ENCODE peak calls at places on chromosomes 11 and 22, in six cellular contexts. W is GM23338, Z is K562, N is WTC11, C is HepG2, U is H1. R is an unnamed sample.

GRCh38 chr22:41403532-41404318 is 22.0 kb downstream of the TEF start:
- DNase-seq in Z (peak; percentile 87), W (peak; percentile 95), C (peak; percentile 76), N (peak; percentile 88), U (peak; percentile 66), R (peak; percentile 58)

GRCh38 chr11:13415201-13415600 is 47.8 kb downstream of the BTBD10 start:
- DNase-seq in N (no peak), U (no peak), W (no peak), C (no peak), Z (no peak), R (no peak)

GRCh38 chr11:30360741-30361140 is 37.8 kb downstream of the ARL14EP start:
- DNase-seq in N (no peak), W (no peak), Z (no peak), C (no peak), U (no peak), R (no peak)

GRCh38 chr11:85132839-85133238 is 494.3 kb downstream of the DLG2 start:
- DNase-seq in C (no peak), U (no peak), Z (no peak), W (peak; percentile 48), N (peak; percentile 23), R (no peak)

GRCh38 chr11:27213232-27213660 is 149.8 kb downstream of the CCDC34 start:
- DNase-seq in C (no peak), N (no peak), Z (no peak), U (no peak), W (no peak), R (peak; percentile 17)

GRCh38 chr11:93579187-93579773 is 36.1 kb upstream of the SMCO4 start:
- DNase-seq in Z (no peak), C (no peak), N (no peak), W (no peak), U (no peak), R (no peak)

GRCh38 chr11:126124284-126124683 is 61.6 kb upstream of the CDON start:
- DNase-seq in N (no peak), Z (no peak), W (no peak), U (no peak), C (no peak), R (no peak)

GRCh38 chr22:39514373-39514973 is 5.9 kb upstream of the ATF4 start:
- DNase-seq in Z (no peak), W (peak; percentile 81), C (no peak), U (no peak), N (peak; percentile 73), R (no peak)

GRCh38 chr11:78069465-78069864 is 5.8 kb downstream of the THRSP start:
- DNase-seq in C (no peak), U (no peak), N (no peak), Z (no peak), W (no peak), R (no peak)

GRCh38 chr11:92269021-92269420 is 44.4 kb downstream of the FAT3 start:
- DNase-seq in C (peak; percentile 4), U (peak; percentile 9), N (no peak), W (peak; percentile 62), Z (no peak), R (no peak)

GRCh38 chr11:133162228-133162627 is 370.1 kb downstream of the OPCML start:
- DNase-seq in N (no peak), C (no peak), U (no peak), Z (no peak), W (no peak), R (no peak)

GRCh38 chr22:28151241-28151640 is 232.2 kb upstream of the PITPNB start:
- DNase-seq in C (peak; percentile 41), W (no peak), Z (no peak), U (no peak), N (no peak), R (no peak)

GRCh38 chr22:22901578-22902218 is 14.1 kb downstream of the IGLL5 start:
- DNase-seq in W (no peak), Z (peak; percentile 60), N (no peak), C (no peak), U (no peak), R (peak; percentile 65)

GRCh38 chr22:45867118-45867905 is 109.7 kb downstream of the WNT7B start:
- DNase-seq in C (no peak), U (no peak), W (peak; percentile 72), N (peak; percentile 53), Z (no peak), R (no peak)

GRCh38 chr11:86374121-86374520 is 566 bp upstream of the CCDC81 start:
- DNase-seq in W (no peak), C (no peak), Z (no peak), N (no peak), U (no peak), R (no peak)

GRCh38 chr11:26229270-26229669 is 102.7 kb upstream of the ANO3 start:
- DNase-seq in W (no peak), U (no peak), N (no peak), Z (no peak), C (no peak), R (no peak)

GRCh38 chr11:78262710-78263109 is 74.0 kb downstream of the USP35 start:
- DNase-seq in U (no peak), N (no peak), Z (no peak), C (no peak), W (no peak), R (no peak)

GRCh38 chr11:10818594-10818993 is 9.9 kb upstream of the EIF4G2 start:
- DNase-seq in W (no peak), U (no peak), C (no peak), Z (no peak), N (no peak), R (no peak)

GRCh38 chr22:32791056-32791455 is 10.4 kb upstream of the TIMP3 start:
- DNase-seq in W (no peak), C (no peak), Z (no peak), U (no peak), N (no peak), R (no peak)

GRCh38 chr11:86440305-86440716 is 65.6 kb downstream of the CCDC81 start:
- DNase-seq in N (no peak), W (no peak), Z (no peak), C (no peak), U (no peak), R (no peak)

GRCh38 chr11:27429740-27430451 is 42.7 kb downstream of the LGR4 start:
- DNase-seq in W (peak; percentile 20), Z (no peak), U (no peak), C (no peak), N (no peak), R (no peak)

GRCh38 chr22:37741312-37741795 is 44.5 kb downstream of the TRIOBP start:
- DNase-seq in Z (no peak), U (no peak), C (peak; percentile 73), N (no peak), W (peak; percentile 45), R (no peak)

GRCh38 chr11:112265659-112266409 is 5.2 kb upstream of the PLET1 start:
- DNase-seq in U (no peak), N (no peak), C (no peak), Z (no peak), W (no peak), R (no peak)

GRCh38 chr22:23838686-23839468 is at the start of gene DERL3:
- DNase-seq in C (no peak), N (peak; percentile 99), U (peak; percentile 91), Z (peak; percentile 91), W (peak; percentile 100), R (peak; percentile 98)

GRCh38 chr22:45425531-45426265 is 12.2 kb downstream of the RIBC2 start:
- DNase-seq in N (no peak), W (no peak), U (no peak), Z (no peak), C (no peak), R (no peak)

GRCh38 chr11:2271077-2271326 is 614 bp upstream of the ASCL2 start:
- DNase-seq in U (no peak), W (peak; percentile 53), Z (peak; percentile 68), C (no peak), N (no peak), R (no peak)

GRCh38 chr22:17339095-17339693 is 30.1 kb upstream of the CECR2 start:
- DNase-seq in Z (no peak), N (no peak), W (no peak), U (no peak), C (no peak), R (no peak)

GRCh38 chr22:41302016-41302767 is 867 bp downstream of the ZC3H7B start:
- DNase-seq in W (peak; percentile 64), C (no peak), Z (peak; percentile 61), N (peak; percentile 45), U (no peak), R (no peak)

DNA sequence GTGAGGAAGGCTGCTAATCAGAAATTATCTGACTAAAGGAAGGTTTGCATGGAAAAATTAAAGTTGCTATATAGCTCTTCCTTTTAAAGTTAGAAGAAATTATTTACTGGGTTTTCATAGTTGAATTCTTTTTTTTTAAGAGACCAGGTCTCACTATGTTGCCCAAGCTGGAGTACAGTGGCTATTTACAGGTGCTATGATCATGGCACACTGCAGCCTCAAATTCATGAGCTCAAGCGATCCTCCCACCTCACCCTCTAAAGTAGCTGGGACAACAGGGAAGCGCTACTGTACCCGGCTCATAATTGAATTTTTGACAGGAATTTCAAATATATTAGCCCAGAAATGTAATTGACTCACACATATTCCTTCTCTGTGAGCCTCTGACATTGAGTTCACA is 3.9 kb downstream of the MSANTD2 start:
- DNase-seq in U (no peak), N (no peak), C (no peak), Z (no peak), W (no peak), R (no peak)
- TF ChIP-seq CREB1 in U (no peak), N (no peak), C (no peak), Z (no peak), W (no peak), R (no peak)

GRCh38 chr11:105458071-105458470 is 151.8 kb upstream of the GRIA4 start:
- DNase-seq in Z (no peak), N (no peak), W (no peak), C (no peak), U (no peak), R (no peak)

DNA sequence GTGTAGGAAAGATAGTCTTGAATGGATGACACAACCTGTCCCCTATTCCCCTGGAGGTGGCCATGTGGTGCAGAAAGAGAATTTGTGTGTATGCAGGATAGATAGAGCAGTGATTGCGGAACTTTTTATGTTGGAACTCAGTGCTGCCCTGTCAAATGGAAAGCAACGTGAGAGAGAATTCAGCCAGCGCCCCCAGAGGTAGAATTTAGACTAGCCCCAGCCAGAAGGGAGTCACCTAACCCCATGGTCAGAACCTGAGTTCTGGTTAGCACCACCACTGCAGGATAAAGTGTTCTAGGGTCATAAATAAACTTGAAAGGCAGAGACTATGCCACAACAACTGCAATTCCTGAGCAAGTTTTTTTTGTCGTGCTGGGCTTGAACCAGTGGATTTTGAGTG is 152.9 kb upstream of the GRIA4 start:
- DNase-seq in N (peak; percentile 38), U (no peak), C (no peak), Z (peak; percentile 18), W (peak; percentile 68), R (no peak)
- TF ChIP-seq CREB1 in N (no peak), U (no peak), C (no peak), Z (no peak), W (no peak), R (no peak)

DNA sequence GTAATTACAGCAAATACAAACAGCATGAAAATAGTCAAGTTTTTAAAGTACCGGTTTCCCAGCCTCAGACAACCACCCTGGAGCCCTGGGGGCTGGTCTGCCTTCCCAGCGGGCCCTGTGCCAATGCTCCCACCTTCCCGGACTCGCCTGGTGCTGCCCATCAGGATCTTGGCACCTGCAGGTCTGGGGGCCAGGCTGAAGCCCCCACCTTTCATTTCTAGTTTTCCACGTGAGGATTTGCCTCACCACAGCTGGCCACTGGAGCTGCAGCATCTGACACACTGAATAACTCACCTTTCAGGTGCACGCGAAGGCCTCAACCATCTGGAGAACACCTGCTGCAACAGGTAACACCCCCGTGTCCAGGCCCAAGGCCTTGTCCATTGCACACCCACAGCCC is 108.7 kb upstream of the THY1 start:
- DNase-seq in N (no peak), U (no peak), C (no peak), W (no peak), Z (no peak), R (no peak)
- TF ChIP-seq CREB1 in N (no peak), U (no peak), C (no peak), W (no peak), Z (no peak), R (no peak)

GRCh38 chr11:61699737-61700160 is 19.6 kb downstream of the DAGLA start:
- DNase-seq in U (no peak), N (no peak), W (no peak), Z (no peak), C (no peak), R (no peak)
- TF ChIP-seq CREB1 in U (no peak), N (no peak), W (no peak), Z (no peak), C (no peak), R (no peak)

R was measured in GM12878.